ENCODE peak calls at places on chromosomes 7 and 10, in four cellular contexts. P, L, A and Q are unnamed samples. For H3K4me1, the result is how much of the 10 kb centered on the place peaks cover.

GRCh38 chr10:113751116-113751728 is at the start of gene PLEKHS1:
- DNase-seq in P (no peak), L (no peak), A (no peak), Q (no peak)

GRCh38 chr7:69002416-69002815 is 595.9 kb upstream of the AUTS2 start:
- DNase-seq in P (no peak), L (no peak), A (peak), Q (no peak)

GRCh38 chr7:130037703-130038102 is 13.5 kb downstream of the ZC3HC1 start:
- DNase-seq in P (no peak), L (no peak), A (peak), Q (peak)

GRCh38 chr7:154994996-154995395 is 7.9 kb downstream of the PAXIP1 start:
- DNase-seq in P (no peak), L (no peak), A (no peak), Q (no peak)

GRCh38 chr10:113385021-113385975 is 167.6 kb upstream of the HABP2 start:
- DNase-seq in P (peak), L (peak), A (peak), Q (peak)

GRCh38 chr7:152761116-152761748 is 1.7 kb downstream of the ACTR3B start:
- DNase-seq in P (no peak), L (no peak), A (peak), Q (no peak)

GRCh38 chr7:8295638-8296361 is 33.8 kb upstream of the ICA1 start:
- DNase-seq in P (peak), L (peak), A (peak), Q (peak)

GRCh38 chr10:36172054-36172531 is 530.0 kb upstream of the FZD8 start:
- DNase-seq in P (no peak), L (no peak), A (peak), Q (no peak)

GRCh38 chr7:26305048-26305868 is 13.6 kb downstream of the SNX10 start:
- DNase-seq in P (no peak), L (no peak), A (no peak), Q (peak)

GRCh38 chr7:21370283-21370982 is 57.5 kb upstream of the SP4 start:
- DNase-seq in P (no peak), L (no peak), A (no peak), Q (no peak)

GRCh38 chr7:88835147-88835728 is 39.7 kb upstream of the TEX47 start:
- DNase-seq in P (peak), L (peak), A (peak), Q (peak)

GRCh38 chr10:74008212-74008731 is 10.4 kb downstream of the VCL start:
- DNase-seq in P (no peak), L (no peak), A (peak), Q (peak)

GRCh38 chr10:28592953-28593352 is 60.0 kb downstream of the WAC start:
- DNase-seq in P (peak), L (no peak), A (peak), Q (no peak)

GRCh38 chr7:47361746-47362215 is 220.1 kb downstream of the TNS3 start:
- DNase-seq in P (peak), L (no peak), A (peak), Q (no peak)

GRCh38 chr7:131425992-131426391 is 98.3 kb downstream of the MKLN1 start:
- DNase-seq in P (no peak), L (no peak), A (no peak), Q (no peak)

GRCh38 chr10:71795248-71795647 is 21.9 kb upstream of the VSIR start:
- DNase-seq in P (no peak), L (peak), A (peak), Q (peak)

GRCh38 chr7:83947260-83947659 is 247.3 kb downstream of the SEMA3A start:
- DNase-seq in P (peak), L (peak), A (peak), Q (peak)

GRCh38 chr7:42645906-42646305 is 266.0 kb downstream of the C7orf25 start:
- DNase-seq in P (no peak), L (no peak), A (peak), Q (no peak)

GRCh38 chr7:134701272-134701671 is 54.6 kb downstream of the BPGM start:
- DNase-seq in P (no peak), L (no peak), A (peak), Q (peak)

GRCh38 chr10:8054498-8055407 is at the start of gene GATA3:
- DNase-seq in P (no peak), L (peak), A (peak), Q (no peak)

GRCh38 chr7:131605280-131605878 is 49.0 kb upstream of the PODXL start:
- DNase-seq in P (no peak), L (peak), A (peak), Q (no peak)

GRCh38 chr10:49015700-49016099 is 76.1 kb upstream of the LRRC18 start:
- DNase-seq in P (no peak), L (no peak), A (no peak), Q (no peak)

GRCh38 chr7:1850111-1850975 is 180.3 kb downstream of the ELFN1 start:
- DNase-seq in P (no peak), L (no peak), A (no peak), Q (no peak)

GRCh38 chr10:50397312-50398140 is 146.2 kb upstream of the ASAH2 start:
- DNase-seq in P (no peak), L (no peak), A (no peak), Q (no peak)

GRCh38 chr10:63637833-63638443 is 116.7 kb downstream of the REEP3 start:
- DNase-seq in P (no peak), L (no peak), A (no peak), Q (no peak)

GRCh38 chr10:53489783-53490182 is 717.2 kb upstream of the MBL2 start:
- DNase-seq in P (no peak), L (no peak), A (no peak), Q (no peak)

GRCh38 chr10:115606727-115607126 is 513.6 kb downstream of the ATRNL1 start:
- DNase-seq in P (no peak), L (no peak), A (no peak), Q (no peak)

GRCh38 chr10:69503001-69503895 is 52.0 kb downstream of the TSPAN15 start:
- DNase-seq in P (no peak), L (no peak), A (no peak), Q (no peak)

GRCh38 chr7:20998309-20998708 is 211.6 kb upstream of the SP8 start:
- DNase-seq in P (peak), L (no peak), A (no peak), Q (no peak)

GRCh38 chr7:24842449-24843241 is 85.4 kb upstream of the GSDME start:
- DNase-seq in P (no peak), L (peak), A (peak), Q (peak)
- H3K4me2 ChIP-seq in P (no peak), L (peak), A (peak), Q (peak)

GRCh38 chr10:119203006-119203405 is 4.4 kb upstream of the GRK5 start:
- DNase-seq in P (no peak), L (no peak), A (peak), Q (no peak)

GRCh38 chr10:119201233-119201632 is 6.1 kb upstream of the GRK5 start:
- DNase-seq in P (no peak), L (no peak), A (no peak), Q (no peak)

GRCh38 chr10:119199231-119199992 is 8.0 kb upstream of the GRK5 start:
- DNase-seq in P (peak), L (peak), A (peak), Q (peak)

GRCh38 chr10:119198438-119198837 is 8.9 kb upstream of the GRK5 start:
- DNase-seq in P (no peak), L (peak), A (peak), Q (peak)

GRCh38 chr10:119197921-119198320 is 9.4 kb upstream of the GRK5 start:
- DNase-seq in P (no peak), L (no peak), A (peak), Q (no peak)
- H3K4me1 ChIP-seq in P (under half), L (under half), A (under half), Q (under half)

DNA sequence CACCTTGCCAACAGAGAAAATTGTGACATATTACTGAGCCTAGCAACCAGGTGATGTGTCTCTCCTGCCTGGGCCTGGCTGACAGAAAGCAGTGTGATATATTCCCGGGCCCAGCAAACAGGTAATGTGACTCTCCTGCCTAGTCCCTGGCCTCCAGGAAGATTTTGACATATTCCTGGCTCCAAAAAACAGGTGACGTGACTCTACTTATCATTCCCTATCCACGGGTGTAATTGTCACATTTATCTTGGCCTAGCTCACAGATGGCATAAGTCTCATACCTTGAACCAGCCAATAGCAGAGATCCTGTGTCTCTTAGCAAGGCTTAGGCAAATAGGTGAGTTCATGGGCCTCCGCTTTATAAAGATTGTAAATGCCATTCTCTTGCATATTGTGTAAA is 49.6 kb upstream of the ZNF680 start:
- DNase-seq in P (no peak), L (no peak), A (no peak), Q (no peak)
- H2AFZ ChIP-seq in P (no peak), L (no peak), A (no peak), Q (no peak)

GRCh38 chr7:99403764-99404163 is 4.6 kb downstream of the PDAP1 start:
- DNase-seq in P (no peak), L (no peak), A (no peak), Q (no peak)
- H3K4me2 ChIP-seq in P (no peak), L (no peak), A (no peak), Q (no peak)

DNA sequence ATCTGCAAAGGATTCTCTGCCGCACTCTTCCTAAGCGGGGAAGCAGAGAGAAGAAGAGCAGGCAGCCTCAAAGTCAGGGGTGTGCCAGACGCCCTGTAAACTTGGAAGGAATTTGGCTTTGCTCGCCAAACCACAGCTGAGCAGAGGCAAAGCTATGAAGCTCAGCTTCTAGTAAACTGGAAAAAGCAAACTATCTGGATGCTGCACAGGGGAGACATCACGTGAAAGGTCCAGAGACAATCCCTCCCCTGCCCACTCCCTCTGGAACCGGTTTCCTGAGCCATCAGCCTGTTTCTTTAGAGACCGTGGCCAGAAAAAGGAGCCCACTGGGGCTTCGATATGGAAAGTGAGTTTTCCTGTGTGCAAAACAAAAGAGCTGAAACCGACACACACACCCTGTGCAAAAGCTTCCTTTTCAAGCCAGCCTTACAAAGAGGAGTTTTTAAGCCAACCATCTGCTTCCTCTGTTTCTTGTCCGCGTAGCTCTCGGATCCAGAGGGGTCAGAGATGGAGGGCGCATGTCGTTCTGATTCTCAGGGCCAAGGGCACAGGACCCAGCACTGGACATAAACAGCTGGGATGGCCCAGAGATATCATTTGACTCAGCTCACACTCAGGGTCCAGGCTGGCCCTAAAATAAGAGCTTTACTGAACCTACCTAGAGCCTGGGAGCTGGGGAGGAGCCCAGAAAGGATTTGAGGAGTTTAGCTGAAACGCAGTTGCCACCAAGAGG is 58.2 kb upstream of the DNAAF5 start:
- DNase-seq in P (no peak), L (no peak), A (peak), Q (no peak)
- H3K4me1 ChIP-seq in P (under half), L (under half), A (under half), Q (under half)

GRCh38 chr7:136247211-136247610 is 270.1 kb upstream of the MTPN start:
- DNase-seq in P (no peak), L (no peak), A (no peak), Q (no peak)
- H2AFZ ChIP-seq in P (no peak), L (no peak), A (no peak), Q (peak)